ENCODE peak calls at places on chromosomes 4 and X, in five cellular contexts. S is lower leg skin, A is esophagus squamous epithelium, R is astrocyte, Z is left ventricle myocardium inferior. Y is an unnamed sample.

GRCh38 chr4:29708473-29708872 is 1011.7 kb upstream of the PCDH7 start:
- DNase-seq in S (no peak), A (no peak), R (peak), Z (no peak), Y (no peak)

GRCh38 chrX:54182194-54182863 is 725 bp downstream of the FAM120C start:
- DNase-seq in S (peak), A (no peak), R (no peak), Z (peak), Y (peak)

GRCh38 chr4:17436750-17437090 is 75.2 kb downstream of the QDPR start:
- DNase-seq in S (no peak), A (no peak), R (no peak), Z (no peak), Y (no peak)

GRCh38 chr4:184053476-184053875 is 148.4 kb downstream of the STOX2 start:
- DNase-seq in S (no peak), A (no peak), R (no peak), Z (no peak), Y (no peak)

GRCh38 chr4:72858328-72858727 is 211.2 kb downstream of the COX18 start:
- DNase-seq in S (no peak), A (no peak), R (peak), Z (no peak), Y (peak)

GRCh38 chrX:22950278-22951266 is 49.2 kb upstream of the DDX53 start:
- DNase-seq in S (no peak), A (no peak), R (peak), Z (no peak), Y (peak)

GRCh38 chr4:76947369-76947768 is 2.2 kb upstream of the SEPTIN11 start:
- DNase-seq in S (no peak), A (no peak), R (no peak), Z (no peak), Y (peak)

GRCh38 chr4:1210971-1211370 is 38.0 kb downstream of the CTBP1 start:
- DNase-seq in S (peak), A (no peak), R (no peak), Z (peak), Y (no peak)

GRCh38 chrX:104707572-104707971 is 141.6 kb downstream of the IL1RAPL2 start:
- DNase-seq in S (no peak), A (no peak), R (no peak), Z (no peak), Y (no peak)

GRCh38 chrX:155865193-155865592 is 16.0 kb upstream of the VAMP7 start:
- DNase-seq in S (no peak), A (no peak), R (no peak), Z (no peak), Y (no peak)

GRCh38 chr4:123558865-123559264 is 162.3 kb downstream of the SPRY1 start:
- DNase-seq in S (no peak), A (no peak), R (no peak), Z (no peak), Y (no peak)

GRCh38 chrX:79130857-79131256 is 13.6 kb upstream of the GPR174 start:
- DNase-seq in S (no peak), A (no peak), R (no peak), Z (no peak), Y (no peak)

GRCh38 chr4:24105183-24106039 is 215.6 kb upstream of the PPARGC1A start:
- DNase-seq in S (no peak), A (no peak), R (peak), Z (no peak), Y (peak)

GRCh38 chr4:34046580-34046979 is 2197.7 kb downstream of the ARAP2 start:
- DNase-seq in S (no peak), A (no peak), R (peak), Z (no peak), Y (peak)

GRCh38 chrX:102832661-102833060 is 104.4 kb upstream of the RAB40AL start:
- DNase-seq in S (no peak), A (no peak), R (peak), Z (no peak), Y (peak)

GRCh38 chrX:50813843-50814661 is at the start of gene SHROOM4:
- DNase-seq in S (peak), A (no peak), R (peak), Z (peak), Y (peak)

GRCh38 chrX:17414057-17414658 is 39.2 kb downstream of the NHS start:
- DNase-seq in S (no peak), A (no peak), R (no peak), Z (no peak), Y (no peak)

GRCh38 chr4:110289601-110290100 is 91.2 kb upstream of the ELOVL6 start:
- DNase-seq in S (no peak), A (no peak), R (peak), Z (no peak), Y (no peak)

GRCh38 chrX:23435108-23435507 is 100.5 kb downstream of the PTCHD1 start:
- DNase-seq in S (no peak), A (no peak), R (no peak), Z (no peak), Y (no peak)

GRCh38 chr4:168683595-168683994 is 186.7 kb downstream of the PALLD start:
- DNase-seq in S (no peak), A (no peak), R (peak), Z (no peak), Y (no peak)

GRCh38 chrX:33001107-33001506 is 210.2 kb downstream of the DMD start:
- DNase-seq in S (no peak), A (no peak), R (no peak), Z (no peak), Y (no peak)

GRCh38 chrX:106139048-106139447 is 29.1 kb upstream of the PWWP3B start:
- DNase-seq in S (peak), A (no peak), R (no peak), Z (no peak), Y (no peak)

GRCh38 chr4:6909113-6909969 is at the start of gene TBC1D14:
- DNase-seq in S (peak), A (peak), R (peak), Z (peak), Y (peak)

GRCh38 chr4:10783351-10783750 is 98.8 kb upstream of the CLNK start:
- DNase-seq in S (no peak), A (no peak), R (peak), Z (no peak), Y (peak)

GRCh38 chr4:77579406-77580076 is 26.1 kb upstream of the CXCL13 start:
- DNase-seq in S (no peak), A (no peak), R (peak), Z (no peak), Y (peak)

GRCh38 chr4:12359420-12359819 is 930.7 kb upstream of the HS3ST1 start:
- DNase-seq in S (no peak), A (no peak), R (no peak), Z (no peak), Y (no peak)

GRCh38 chr4:7193040-7193958 is 961 bp downstream of the SORCS2 start:
- DNase-seq in S (peak), A (no peak), R (no peak), Z (no peak), Y (no peak)

GRCh38 chr4:146243141-146243882 is 29.0 kb downstream of the REELD1 start:
- DNase-seq in S (no peak), A (no peak), R (peak), Z (peak), Y (no peak)

GRCh38 chr4:173169428-173170209 is 1.0 kb downstream of the GALNT7 start:
- DNase-seq in S (peak), A (no peak), R (peak), Z (peak), Y (peak)

GRCh38 chr4:173170210-173170778 is 1.7 kb downstream of the GALNT7 start:
- DNase-seq in S (no peak), A (no peak), R (no peak), Z (no peak), Y (peak)

GRCh38 chr4:173169178-173169427 is 492 bp downstream of the GALNT7 start:
- DNase-seq in S (no peak), A (no peak), R (no peak), Z (no peak), Y (no peak)

GRCh38 chr4:173171987-173172386 is 3.4 kb downstream of the GALNT7 start:
- DNase-seq in S (no peak), A (no peak), R (no peak), Z (no peak), Y (no peak)

GRCh38 chr4:173171098-173171497 is 2.5 kb downstream of the GALNT7 start:
- DNase-seq in S (no peak), A (no peak), R (no peak), Z (no peak), Y (peak)
- TF ChIP-seq CTCF in S (no peak), A (peak), R (peak), Z (peak), Y (peak)

GRCh38 chr4:90293320-90293719 is 166.1 kb downstream of the CCSER1 start:
- DNase-seq in S (no peak), A (no peak), R (no peak), Z (no peak), Y (peak)
- TF ChIP-seq CTCF in S (no peak), A (no peak), R (peak), Z (peak), Y (peak)

GRCh38 chr4:20394471-20394870 is 142.8 kb downstream of the SLIT2 start:
- DNase-seq in S (no peak), A (no peak), R (no peak), Z (no peak), Y (no peak)

GRCh38 chr4:20391224-20391623 is 139.5 kb downstream of the SLIT2 start:
- DNase-seq in S (no peak), A (no peak), R (peak), Z (no peak), Y (peak)

GRCh38 chr4:20393486-20394100 is 141.9 kb downstream of the SLIT2 start:
- DNase-seq in S (no peak), A (no peak), R (peak), Z (no peak), Y (peak)

GRCh38 chr4:20391912-20392311 is 140.2 kb downstream of the SLIT2 start:
- DNase-seq in S (no peak), A (no peak), R (no peak), Z (no peak), Y (no peak)

GRCh38 chr4:20395160-20395773 is 143.6 kb downstream of the SLIT2 start:
- DNase-seq in S (no peak), A (no peak), R (no peak), Z (no peak), Y (peak)
- TF ChIP-seq CTCF in S (no peak), A (peak), R (peak), Z (peak), Y (peak)

GRCh38 chr4:186723207-186724047 is at the start of gene FAT1:
- DNase-seq in S (peak), A (no peak), R (peak), Z (peak), Y (peak)

GRCh38 chr4:186717556-186717955 is 6.1 kb downstream of the FAT1 start:
- DNase-seq in S (no peak), A (no peak), R (no peak), Z (no peak), Y (no peak)

GRCh38 chr4:186724048-186724860 is 598 bp upstream of the FAT1 start:
- DNase-seq in S (no peak), A (no peak), R (peak), Z (peak), Y (peak)

GRCh38 chr4:186722856-186723206 is 825 bp downstream of the FAT1 start:
- DNase-seq in S (no peak), A (no peak), R (no peak), Z (no peak), Y (peak)

GRCh38 chr4:186719925-186720694 is 3.5 kb downstream of the FAT1 start:
- DNase-seq in S (no peak), A (no peak), R (no peak), Z (no peak), Y (peak)
- TF ChIP-seq CTCF in S (no peak), A (peak), R (peak), Z (peak), Y (peak)

Y was measured in fibroblast of the aortic adventitia.